ENCODE peak calls at places on chromosomes 2 and 18, in ten cellular contexts. J is stimulated activated naive B cell treated with anti-CD40 and anti-IgM and Interleukin-4, amounts not matched to agents 10 μg/mL and 1 μg/mL and 100 μg/mL, for 72 hours; X is NCI-H82; K is aorta; F is glutamatergic neuron; U is lower lobe of right lung; H is K562; P is NCI-H226; I is neuronal stem cell; C is NCI-H2081. W is an unnamed sample.

GRCh38 chr2:233384811-233385488 is 30.7 kb downstream of the DGKD start:
- DNase-seq in P (no peak), X (no peak), K (no peak), J (no peak), H (no peak), I (no peak), U (no peak), C (no peak), F (no peak), W (no peak)

GRCh38 chr2:16246911-16247310 is 306.6 kb downstream of the MYCN start:
- DNase-seq in J (no peak), H (no peak), X (no peak), F (no peak), P (no peak), U (no peak), K (no peak), C (no peak), I (no peak), W (no peak)

GRCh38 chr2:155972916-155973315 is 359.6 kb downstream of the NR4A2 start:
- DNase-seq in H (no peak), F (no peak), P (no peak), C (no peak), K (no peak), U (no peak), X (no peak), J (no peak), I (no peak), W (no peak)

GRCh38 chr2:33521791-33522281 is 45.4 kb downstream of the RASGRP3 start:
- DNase-seq in X (no peak), H (no peak), P (no peak), K (no peak), I (no peak), U (no peak), C (no peak), F (no peak), J (no peak), W (no peak)

GRCh38 chr2:159706385-159706980 is 5.8 kb upstream of the MARCHF7 start:
- DNase-seq in X (peak; percentile 75), J (no peak), F (no peak), H (no peak), P (no peak), C (no peak), I (no peak), U (no peak), K (no peak), W (no peak)

GRCh38 chr2:159035790-159036411 is 67.5 kb downstream of the TANC1 start:
- DNase-seq in K (no peak), J (no peak), I (no peak), C (peak; percentile 43), P (peak; percentile 82), U (no peak), X (peak; percentile 67), H (peak; percentile 34), F (no peak), W (no peak)

GRCh38 chr2:33071591-33071990 is 124.8 kb downstream of the LTBP1 start:
- DNase-seq in C (no peak), K (no peak), X (no peak), F (no peak), P (no peak), I (no peak), H (no peak), J (no peak), U (no peak), W (no peak)

GRCh38 chr2:54259413-54260240 is 3.6 kb upstream of the TSPYL6 start:
- DNase-seq in F (no peak), I (no peak), P (no peak), J (no peak), H (no peak), K (no peak), X (no peak), C (no peak), U (no peak), W (no peak)

GRCh38 chr2:26917135-26917836 is 53.2 kb upstream of the MAPRE3 start:
- DNase-seq in H (no peak), J (no peak), F (no peak), K (no peak), I (no peak), X (no peak), C (no peak), P (no peak), U (no peak), W (no peak)

GRCh38 chr2:15899327-15899612 is 41.1 kb upstream of the MYCN start:
- DNase-seq in U (no peak), K (no peak), H (no peak), F (no peak), C (no peak), X (no peak), I (no peak), P (no peak), J (no peak), W (no peak)

GRCh38 chr18:35528749-35529274 is 31.1 kb upstream of the INO80C start:
- DNase-seq in P (no peak), J (no peak), U (no peak), I (no peak), K (no peak), X (no peak), F (no peak), H (no peak), C (no peak), W (no peak)

GRCh38 chr2:46983065-46983801 is 67.6 kb upstream of the MCFD2 start:
- DNase-seq in P (no peak), U (peak; percentile 67), X (peak; percentile 60), C (no peak), H (peak; percentile 50), J (peak; percentile 71), K (no peak), F (no peak), I (no peak), W (peak; percentile 79)

GRCh38 chr2:207165121-207166038 is at the start of gene KLF7:
- DNase-seq in P (no peak), H (no peak), X (peak; percentile 70), K (peak; percentile 83), C (peak; percentile 61), J (peak; percentile 37), F (no peak), I (no peak), U (peak; percentile 67), W (peak; percentile 79)

GRCh38 chr2:24111407-24111861 is 11.7 kb downstream of the PFN4 start:
- DNase-seq in P (peak; percentile 59), C (no peak), K (no peak), H (peak; percentile 38), I (no peak), J (no peak), F (no peak), X (no peak), U (no peak), W (no peak)

GRCh38 chr2:172296267-172297046 is 130.9 kb upstream of the ITGA6 start:
- DNase-seq in P (no peak), F (no peak), X (no peak), I (no peak), C (peak; percentile 16), J (no peak), H (no peak), U (no peak), K (no peak), W (no peak)